ENCODE peak calls at places on chromosomes 5 and 9, in seven cellular contexts. E is effector memory CD8-positive, alpha-beta T cell; D is NCI-H1092 treated with DMSO at 0.1 percent for 48 hours; K is smooth muscle cell of the brain vasculature; V is dorsolateral prefrontal cortex; Z is T follicular helper cell; M is lung microvascular endothelial cell. W is an unnamed sample.

GRCh38 chr9:33452828-33453271 is 5.5 kb upstream of the AQP3 start:
- DNase-seq in E (peak; percentile 33), D (peak; percentile 38), K (peak; percentile 65), V (peak; percentile 51), Z (peak; percentile 30), M (peak; percentile 60), W (no peak)

GRCh38 chr5:142494119-142494518 is 169.3 kb upstream of the SPRY4 start:
- DNase-seq in E (no peak), D (no peak), K (no peak), V (no peak), Z (no peak), M (no peak), W (no peak)

GRCh38 chr9:9054354-9054992 is 1254.9 kb upstream of the DMAC1 start:
- DNase-seq in E (no peak), D (peak; percentile 15), K (no peak), V (no peak), Z (no peak), M (no peak), W (no peak)

GRCh38 chr5:158463971-158464370 is 605.0 kb upstream of the CLINT1 start:
- DNase-seq in E (no peak), D (no peak), K (no peak), V (no peak), Z (no peak), M (no peak), W (peak; percentile 55)

GRCh38 chr9:134339183-134339806 is 13.0 kb downstream of the RXRA start:
- DNase-seq in E (no peak), D (peak; percentile 35), K (no peak), V (no peak), Z (no peak), M (peak; percentile 81), W (no peak)

GRCh38 chr9:109258619-109259321 is 62.1 kb downstream of the EPB41L4B start:
- DNase-seq in E (no peak), D (peak; percentile 70), K (no peak), V (no peak), Z (no peak), M (no peak), W (no peak)

GRCh38 chr5:6682239-6682638 is 31.0 kb upstream of the TENT4A start:
- DNase-seq in E (no peak), D (no peak), K (no peak), V (no peak), Z (no peak), M (no peak), W (no peak)

GRCh38 chr5:57366744-57367143 is 115.9 kb downstream of the ACTBL2 start:
- DNase-seq in E (no peak), D (no peak), K (no peak), V (no peak), Z (no peak), M (no peak), W (no peak)

GRCh38 chr5:87844449-87844848 is 424.2 kb downstream of the TMEM161B start:
- DNase-seq in E (no peak), D (no peak), K (no peak), V (no peak), Z (no peak), M (no peak), W (no peak)

GRCh38 chr5:180609817-180610550 is 18.7 kb upstream of the SCGB3A1 start:
- DNase-seq in E (no peak), D (no peak), K (no peak), V (no peak), Z (no peak), M (no peak), W (no peak)

GRCh38 chr9:14435871-14436270 is 121.9 kb upstream of the NFIB start:
- DNase-seq in E (no peak), D (no peak), K (no peak), V (no peak), Z (no peak), M (no peak), W (no peak)

GRCh38 chr5:179906795-179907569 is 715 bp downstream of the TBC1D9B start:
- DNase-seq in E (no peak), D (no peak), K (no peak), V (peak; percentile 53), Z (no peak), M (peak; percentile 26), W (peak; percentile 74)

GRCh38 chr9:98010450-98010849 is 27.3 kb downstream of the ANP32B start:
- DNase-seq in E (no peak), D (no peak), K (no peak), V (no peak), Z (no peak), M (peak; percentile 50), W (no peak)

GRCh38 chr9:113890693-113891092 is 14.6 kb downstream of the ZNF618 start:
- DNase-seq in E (no peak), D (no peak), K (no peak), V (no peak), Z (no peak), M (no peak), W (no peak)

GRCh38 chr9:134173127-134174072 is 9.0 kb upstream of the RNU6ATAC start:
- DNase-seq in E (no peak), D (no peak), K (no peak), V (no peak), Z (no peak), M (no peak), W (no peak)

GRCh38 chr9:94168203-94169000 is 84.1 kb downstream of the PTPDC1 start:
- DNase-seq in E (no peak), D (no peak), K (no peak), V (no peak), Z (no peak), M (no peak), W (no peak)

GRCh38 chr5:120465281-120465961 is 1.3 kb downstream of the PRR16 start:
- DNase-seq in E (no peak), D (no peak), K (no peak), V (peak; percentile 54), Z (no peak), M (peak; percentile 1), W (peak; percentile 65)

GRCh38 chr9:5459289-5459829 is 9.0 kb downstream of the CD274 start:
- DNase-seq in E (no peak), D (no peak), K (no peak), V (no peak), Z (no peak), M (no peak), W (no peak)